ENCODE peak calls at places on chromosomes 2 and 18, in five cellular contexts. G is fibroblast of pulmonary artery; V is esophagus squamous epithelium; X is activated naive CD4-positive, alpha-beta T cell; B is CD4-positive, alpha-beta T cell. J is an unnamed sample.

GRCh38 chr2:113720167-113720566 is 36.3 kb downstream of the SLC35F5 start:
- DNase-seq in B (no peak), X (no peak), V (no peak), G (peak), J (no peak)

GRCh38 chr2:138779451-138780440 is at the start of gene NXPH2:
- DNase-seq in X (no peak), G (no peak), V (no peak), B (no peak), J (no peak)

GRCh38 chr2:70078384-70078783 is 8.9 kb upstream of the PCBP1 start:
- DNase-seq in B (no peak), G (no peak), X (no peak), V (no peak), J (no peak)

GRCh38 chr2:239005586-239005985 is 157.7 kb downstream of the TWIST2 start:
- DNase-seq in B (no peak), G (no peak), X (no peak), V (no peak), J (no peak)

GRCh38 chr18:60978338-60978737 is 354.9 kb upstream of the CDH20 start:
- DNase-seq in V (no peak), X (no peak), B (no peak), G (peak), J (no peak)

GRCh38 chr2:234459401-234460009 is 37.4 kb downstream of the ARL4C start:
- DNase-seq in V (no peak), G (no peak), B (no peak), X (peak), J (no peak)

GRCh38 chr18:76495435-76496199 is 575 bp upstream of the ZNF516 start:
- DNase-seq in B (no peak), V (no peak), G (peak), X (peak), J (no peak)

GRCh38 chr2:217520361-217521010 is 482.3 kb downstream of the TNS1 start:
- DNase-seq in V (no peak), G (no peak), B (no peak), X (no peak), J (no peak)

GRCh38 chr2:230903251-230904150 is 21.5 kb downstream of the GPR55 start:
- DNase-seq in X (no peak), B (no peak), G (no peak), V (no peak), J (no peak)

GRCh38 chr2:227782804-227783203 is 30.8 kb upstream of the CCL20 start:
- DNase-seq in X (no peak), G (no peak), B (no peak), V (no peak), J (no peak)

GRCh38 chr2:30708491-30709290 is 98.6 kb downstream of the CAPN13 start:
- DNase-seq in G (peak), X (no peak), V (no peak), B (no peak), J (no peak)

GRCh38 chr2:1769703-1770422 is 25.5 kb upstream of the PXDN start:
- DNase-seq in V (no peak), G (peak), B (peak), X (peak), J (peak)

GRCh38 chr2:53600835-53601234 is 166.8 kb upstream of the CHAC2 start:
- DNase-seq in X (no peak), V (no peak), B (no peak), G (no peak), J (no peak)

GRCh38 chr2:219285894-219286425 is 6.8 kb downstream of the DNAJB2 start:
- DNase-seq in V (no peak), G (peak), B (no peak), X (no peak), J (no peak)

GRCh38 chr18:2893676-2894075 is 46.9 kb downstream of the EMILIN2 start:
- DNase-seq in X (no peak), B (no peak), G (no peak), V (no peak), J (no peak)

GRCh38 chr2:31251851-31252250 is 17.9 kb downstream of the EHD3 start:
- DNase-seq in X (no peak), G (no peak), B (no peak), V (no peak), J (no peak)

J was measured in T-cell.